ENCODE peak calls at places on chromosomes 6 and 20, in six cellular contexts. K, I, O, H, F and A are unnamed samples.
A peak's percentile ranks its signal among the peaks of the same experiment; 100 is the strongest.

GRCh38 chr6:76453270-76453669 is 380.8 kb upstream of the IMPG1 start:
- DNase-seq in I (no peak), O (no peak), F (no peak), H (no peak), K (no peak), A (no peak)

GRCh38 chr20:8408587-8409307 is 276.7 kb downstream of the PLCB1 start:
- DNase-seq in F (no peak), K (no peak), H (no peak), O (no peak), I (no peak), A (no peak)

GRCh38 chr20:23441850-23442313 is 2.4 kb downstream of the CSTL1 start:
- DNase-seq in I (peak; percentile 43), K (no peak), F (peak; percentile 79), O (peak; percentile 42), H (peak; percentile 80), A (peak; percentile 86)

GRCh38 chr6:81683928-81684327 is 68.6 kb downstream of the TENT5A start:
- DNase-seq in F (peak; percentile 15), I (no peak), K (no peak), O (peak; percentile 70), H (peak; percentile 51), A (no peak)

GRCh38 chr6:155122199-155122950 is 127.3 kb downstream of the TIAM2 start:
- DNase-seq in K (no peak), H (no peak), O (no peak), I (no peak), F (no peak), A (no peak)

GRCh38 chr20:25058797-25059486 is 1.0 kb upstream of the ACSS1 start:
- DNase-seq in O (no peak), I (no peak), F (peak; percentile 30), K (no peak), H (peak; percentile 68), A (peak; percentile 60)

GRCh38 chr6:168400044-168400443 is 40.9 kb upstream of the SMOC2 start:
- DNase-seq in F (no peak), O (no peak), H (no peak), K (no peak), I (no peak), A (no peak)

GRCh38 chr20:61332016-61332975 is 80.2 kb downstream of the CDH4 start:
- DNase-seq in H (no peak), O (peak; percentile 42), F (no peak), I (no peak), K (no peak), A (no peak)

GRCh38 chr20:20237093-20237959 is 130.6 kb upstream of the INSM1 start:
- DNase-seq in H (peak; percentile 57), I (no peak), O (peak; percentile 2), K (no peak), F (peak; percentile 69), A (peak; percentile 70)

GRCh38 chr6:126052485-126052884 is 66.1 kb downstream of the TRMT11 start:
- DNase-seq in O (no peak), H (no peak), K (no peak), F (no peak), I (no peak), A (no peak)

GRCh38 chr6:114339706-114340105 is 3.1 kb downstream of the HS3ST5 start:
- DNase-seq in I (no peak), K (no peak), H (no peak), F (peak; percentile 15), O (peak; percentile 49), A (no peak)

GRCh38 chr6:114343782-114344144 is 940 bp upstream of the HS3ST5 start:
- DNase-seq in O (no peak), K (no peak), F (no peak), H (no peak), I (no peak), A (no peak)

GRCh38 chr6:114344216-114344970 is 1.6 kb upstream of the HS3ST5 start:
- DNase-seq in H (no peak), I (no peak), O (no peak), F (no peak), K (no peak), A (no peak)

GRCh38 chr6:114342826-114343781 is at the start of gene HS3ST5:
- DNase-seq in F (peak; percentile 39), K (no peak), O (peak; percentile 32), I (no peak), H (peak; percentile 23), A (peak; percentile 81)

DNA sequence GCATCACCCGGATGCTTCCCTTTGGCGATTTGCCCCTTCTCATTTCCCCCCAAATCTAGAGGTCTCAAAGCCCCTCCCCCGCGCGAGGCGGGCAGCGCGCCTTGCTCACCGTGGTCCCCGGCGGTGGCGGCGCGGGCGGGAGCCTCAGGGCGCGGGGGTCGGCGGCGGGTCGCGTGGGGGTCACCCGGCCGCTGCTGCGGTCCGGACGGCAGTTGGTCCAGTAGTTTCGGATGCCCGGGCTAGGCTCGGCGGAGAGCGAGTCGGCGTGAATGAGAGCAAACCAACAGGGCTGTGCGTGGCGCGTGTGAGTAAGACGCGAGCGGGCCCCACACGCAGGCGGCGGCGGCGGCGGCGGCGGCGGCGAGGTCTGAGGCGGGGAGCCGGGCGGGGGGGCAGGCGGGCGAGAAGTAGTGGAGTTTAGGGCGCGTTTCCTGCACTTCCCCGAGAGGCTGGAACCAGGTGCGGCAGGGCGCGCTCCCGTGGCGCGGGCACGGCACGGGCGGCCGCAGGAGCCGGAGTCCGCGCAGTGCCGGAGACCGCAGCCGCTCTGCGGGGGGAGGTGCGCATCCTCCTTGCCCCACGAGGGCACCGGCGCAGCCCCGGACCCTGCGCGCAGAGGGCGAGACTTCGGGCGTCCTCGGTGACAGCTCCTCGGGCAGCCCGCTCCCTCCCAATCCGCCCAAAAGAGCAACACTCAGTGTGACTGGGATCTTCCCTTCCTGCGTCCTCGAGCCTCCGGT is 567 bp downstream of the HS3ST5 start:
- DNase-seq in I (no peak), O (peak; percentile 21), H (no peak), K (no peak), F (peak; percentile 54), A (peak; percentile 52)
- TF ChIP-seq EZH2 in I (no peak), O (peak; percentile 66), H (peak; percentile 81), K (no peak), F (no peak), A (no peak)

GRCh38 chr20:43916073-43916874 is 1.6 kb downstream of the TOX2 start:
- DNase-seq in I (no peak), O (peak; percentile 44), F (peak; percentile 62), K (no peak), H (peak; percentile 56), A (peak; percentile 23)
- TF ChIP-seq EZH2 in I (no peak), O (no peak), F (no peak), K (no peak), H (no peak), A (peak; percentile 71)

GRCh38 chr6:98308564-98308963 is 525.8 kb upstream of the POU3F2 start:
- DNase-seq in I (no peak), O (no peak), K (no peak), H (no peak), F (no peak), A (no peak)
- TF ChIP-seq EZH2 in I (no peak), O (no peak), K (no peak), H (no peak), F (no peak), A (no peak)

DNA sequence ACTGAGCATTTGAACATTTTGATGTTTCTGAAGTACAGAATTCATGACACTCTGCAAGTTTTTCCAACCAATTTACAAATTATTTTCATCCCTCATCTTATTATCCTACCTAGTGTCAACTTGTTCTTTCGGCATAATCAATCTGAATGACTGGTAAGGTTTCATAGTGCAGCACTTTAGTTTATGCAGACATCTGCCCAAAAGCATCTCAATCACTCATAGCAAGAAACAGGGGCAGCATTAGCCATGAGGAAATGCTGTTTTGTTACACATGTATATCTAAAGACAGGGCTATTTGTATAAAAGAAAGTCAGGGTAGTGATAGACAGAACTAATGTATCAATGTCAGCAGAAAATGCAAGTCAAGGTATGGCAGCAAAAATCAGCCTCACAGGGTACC is 378.1 kb upstream of the AGPAT4 start:
- DNase-seq in K (no peak), O (no peak), H (no peak), F (no peak), I (no peak), A (no peak)
- TF ChIP-seq EZH2 in K (no peak), O (no peak), H (no peak), F (no peak), I (no peak), A (no peak)

DNA sequence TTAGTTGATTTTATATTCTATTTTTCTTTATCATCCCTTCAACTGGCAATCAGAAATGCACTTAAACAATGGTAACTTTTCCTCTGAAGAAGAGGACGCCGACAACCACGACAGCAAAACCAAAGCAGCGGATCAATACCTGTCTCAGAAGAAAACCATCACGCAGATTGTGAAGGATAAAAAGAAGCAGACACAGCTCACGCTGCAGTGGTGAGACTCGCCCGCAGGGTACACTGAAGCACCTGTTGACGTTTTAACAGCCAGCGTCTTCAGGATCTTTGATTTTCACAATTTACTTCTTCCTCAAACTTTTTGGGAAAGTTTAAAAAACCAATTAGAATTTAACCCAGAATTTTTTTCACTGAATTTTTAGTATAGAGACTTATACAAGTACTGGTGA is 701 bp downstream of the RFX6 start:
- DNase-seq in F (no peak), H (no peak), K (no peak), I (no peak), O (no peak), A (peak; percentile 23)
- TF ChIP-seq EZH2 in F (peak; percentile 58), H (no peak), K (peak; percentile 84), I (no peak), O (no peak), A (peak; percentile 19)

DNA sequence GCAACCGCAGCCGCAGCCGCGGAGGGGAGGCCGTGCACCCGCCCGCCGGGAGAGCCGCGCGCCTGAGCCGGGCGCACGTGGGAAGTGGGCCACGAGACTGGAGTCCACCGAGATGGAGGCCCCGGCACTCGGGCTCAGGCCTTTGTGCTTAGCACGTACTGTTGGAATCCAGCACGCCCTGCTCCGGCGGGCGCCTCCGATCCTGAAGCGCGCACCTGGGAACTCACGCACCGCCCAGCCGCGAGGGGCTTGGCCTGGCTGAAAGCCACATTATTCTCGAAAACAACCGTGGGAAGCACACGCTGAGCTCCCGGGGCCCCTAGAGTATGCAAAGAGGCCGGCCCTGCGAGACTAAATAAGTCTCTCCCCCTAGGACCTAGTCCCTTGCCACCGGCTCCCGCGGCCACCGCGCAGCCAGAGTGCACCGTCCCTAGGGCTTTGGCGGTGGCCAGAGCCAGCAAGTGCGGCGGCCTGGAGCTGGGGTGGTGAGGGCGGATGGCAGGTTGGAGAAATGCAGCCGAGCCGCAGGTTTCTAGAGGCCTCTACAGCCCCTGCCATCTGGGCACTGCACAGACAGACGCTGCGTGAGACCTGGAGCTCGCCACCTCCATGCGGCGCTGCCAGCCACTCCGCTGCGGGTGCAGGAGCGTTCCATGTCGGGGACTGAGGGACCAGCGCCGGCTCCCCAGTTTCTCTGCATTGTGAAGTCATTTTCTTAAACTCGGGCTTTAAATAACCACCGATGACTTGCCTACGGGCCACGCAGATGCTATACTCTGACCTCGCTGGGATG is 42.0 kb upstream of the LY86 start:
- DNase-seq in O (peak; percentile 37), H (no peak), F (no peak), I (no peak), K (no peak), A (peak; percentile 63)
- TF ChIP-seq EZH2 in O (no peak), H (no peak), F (no peak), I (no peak), K (peak; percentile 70), A (peak; percentile 52)